ENCODE peak calls at places on chromosomes 2 and 18, in six cellular contexts. One of them, this sample, is unnamed. For H3K4me1 and H3K36me3, the result is how much of the 10 kb centered on the place peaks cover.

GRCh38 chr18:77650799-77651385 is 401.2 kb downstream of the GALR1 start:
- DNase-seq in fibroblast of lung: peak
- DNase-seq in left lung: peak
- DNase-seq in astrocyte: no peak
- DNase-seq in hepatocyte: peak
- DNase-seq in cardiac muscle cell: peak
- DNase-seq in this sample: peak

GRCh38 chr2:129884221-129884786 is 95.2 kb upstream of the RAB6C start:
- DNase-seq in fibroblast of lung: no peak
- DNase-seq in hepatocyte: no peak
- DNase-seq in left lung: no peak
- DNase-seq in cardiac muscle cell: no peak
- DNase-seq in astrocyte: no peak
- DNase-seq in this sample: no peak

GRCh38 chr18:37322497-37323035 is 243.0 kb downstream of the CELF4 start:
- DNase-seq in left lung: no peak
- DNase-seq in cardiac muscle cell: peak
- DNase-seq in hepatocyte: peak
- DNase-seq in fibroblast of lung: peak
- DNase-seq in astrocyte: peak
- DNase-seq in this sample: peak

GRCh38 chr2:26469092-26469710 is 8.7 kb downstream of the OTOF start:
- DNase-seq in fibroblast of lung: peak
- DNase-seq in left lung: peak
- DNase-seq in hepatocyte: peak
- DNase-seq in astrocyte: peak
- DNase-seq in cardiac muscle cell: peak
- DNase-seq in this sample: peak

GRCh38 chr2:173106959-173107628 is 31.4 kb downstream of the MAP3K20 start:
- DNase-seq in astrocyte: no peak
- DNase-seq in fibroblast of lung: no peak
- DNase-seq in cardiac muscle cell: no peak
- DNase-seq in hepatocyte: no peak
- DNase-seq in left lung: no peak
- DNase-seq in this sample: no peak

GRCh38 chr2:70793450-70793849 is 3.0 kb upstream of the FIGLA start:
- DNase-seq in left lung: no peak
- DNase-seq in astrocyte: no peak
- DNase-seq in fibroblast of lung: no peak
- DNase-seq in cardiac muscle cell: no peak
- DNase-seq in hepatocyte: no peak
- DNase-seq in this sample: no peak

GRCh38 chr2:220051716-220052115 is 424.3 kb downstream of the SLC4A3 start:
- DNase-seq in cardiac muscle cell: no peak
- DNase-seq in hepatocyte: no peak
- DNase-seq in astrocyte: no peak
- DNase-seq in fibroblast of lung: no peak
- DNase-seq in left lung: no peak
- DNase-seq in this sample: no peak

GRCh38 chr2:239878686-239879085 is 146.5 kb downstream of the NDUFA10 start:
- DNase-seq in astrocyte: no peak
- DNase-seq in fibroblast of lung: no peak
- DNase-seq in cardiac muscle cell: no peak
- DNase-seq in hepatocyte: no peak
- DNase-seq in left lung: no peak
- DNase-seq in this sample: no peak

GRCh38 chr18:40866013-40866644 is 1088.9 kb upstream of the PIK3C3 start:
- DNase-seq in left lung: no peak
- DNase-seq in astrocyte: peak
- DNase-seq in fibroblast of lung: peak
- DNase-seq in cardiac muscle cell: no peak
- DNase-seq in hepatocyte: peak
- DNase-seq in this sample: no peak

GRCh38 chr18:12011199-12011961 is 30.1 kb downstream of the IMPA2 start:
- DNase-seq in fibroblast of lung: no peak
- DNase-seq in cardiac muscle cell: no peak
- DNase-seq in hepatocyte: no peak
- DNase-seq in left lung: no peak
- DNase-seq in astrocyte: no peak
- DNase-seq in this sample: no peak

GRCh38 chr2:71843391-71843850 is 304.2 kb downstream of the CYP26B1 start:
- DNase-seq in cardiac muscle cell: peak
- DNase-seq in left lung: no peak
- DNase-seq in hepatocyte: peak
- DNase-seq in astrocyte: peak
- DNase-seq in fibroblast of lung: peak
- DNase-seq in this sample: no peak

GRCh38 chr2:240905176-240905781 is 857 bp upstream of the CROCC2 start:
- DNase-seq in astrocyte: no peak
- DNase-seq in cardiac muscle cell: no peak
- DNase-seq in hepatocyte: no peak
- DNase-seq in left lung: peak
- DNase-seq in fibroblast of lung: no peak
- DNase-seq in this sample: no peak

GRCh38 chr2:207790898-207791297 is 21.2 kb upstream of the FZD5 start:
- DNase-seq in fibroblast of lung: no peak
- DNase-seq in cardiac muscle cell: no peak
- DNase-seq in left lung: no peak
- DNase-seq in astrocyte: no peak
- DNase-seq in hepatocyte: no peak
- DNase-seq in this sample: no peak

GRCh38 chr2:224723606-224724217 is 7.5 kb upstream of the CCDC195 start:
- DNase-seq in left lung: no peak
- DNase-seq in cardiac muscle cell: no peak
- DNase-seq in fibroblast of lung: peak
- DNase-seq in hepatocyte: no peak
- DNase-seq in astrocyte: peak
- DNase-seq in this sample: no peak

GRCh38 chr18:24695168-24695567 is 234.7 kb downstream of the HRH4 start:
- DNase-seq in left lung: no peak
- DNase-seq in hepatocyte: peak
- DNase-seq in cardiac muscle cell: no peak
- DNase-seq in fibroblast of lung: no peak
- DNase-seq in astrocyte: no peak
- DNase-seq in this sample: no peak

GRCh38 chr18:27377251-27377650 is 192.1 kb upstream of the CHST9 start:
- DNase-seq in cardiac muscle cell: no peak
- DNase-seq in fibroblast of lung: peak
- DNase-seq in left lung: no peak
- DNase-seq in hepatocyte: no peak
- DNase-seq in astrocyte: peak
- DNase-seq in this sample: no peak

GRCh38 chr2:68653538-68653982 is 10.2 kb downstream of the PROKR1 start:
- DNase-seq in fibroblast of lung: peak
- DNase-seq in cardiac muscle cell: no peak
- DNase-seq in left lung: peak
- DNase-seq in hepatocyte: peak
- DNase-seq in astrocyte: peak
- DNase-seq in this sample: no peak

GRCh38 chr2:72115361-72116080 is 32.1 kb downstream of the CYP26B1 start:
- DNase-seq in fibroblast of lung: peak
- DNase-seq in astrocyte: peak
- DNase-seq in left lung: no peak
- DNase-seq in hepatocyte: peak
- DNase-seq in cardiac muscle cell: no peak
- DNase-seq in this sample: peak

GRCh38 chr2:11187083-11187619 is 31.9 kb downstream of the SLC66A3 start:
- DNase-seq in hepatocyte: no peak
- DNase-seq in fibroblast of lung: peak
- DNase-seq in astrocyte: peak
- DNase-seq in cardiac muscle cell: no peak
- DNase-seq in left lung: no peak
- DNase-seq in this sample: peak

GRCh38 chr18:58793361-58793760 is 71.3 kb upstream of the ZNF532 start:
- DNase-seq in hepatocyte: no peak
- DNase-seq in astrocyte: peak
- DNase-seq in fibroblast of lung: peak
- DNase-seq in left lung: no peak
- DNase-seq in cardiac muscle cell: peak
- DNase-seq in this sample: no peak

GRCh38 chr2:68319397-68320117 is at the start of gene CNRIP1:
- DNase-seq in fibroblast of lung: peak
- DNase-seq in astrocyte: peak
- DNase-seq in cardiac muscle cell: peak
- DNase-seq in left lung: peak
- DNase-seq in hepatocyte: peak
- DNase-seq in this sample: peak

GRCh38 chr18:31586616-31587015 is 5.1 kb upstream of the TTR start:
- DNase-seq in hepatocyte: no peak
- DNase-seq in cardiac muscle cell: peak
- DNase-seq in astrocyte: no peak
- DNase-seq in left lung: no peak
- DNase-seq in fibroblast of lung: no peak
- DNase-seq in this sample: no peak
- H3K4me3 ChIP-seq in hepatocyte: no peak
- H3K4me3 ChIP-seq in cardiac muscle cell: no peak
- H3K4me3 ChIP-seq in astrocyte: no peak
- H3K4me3 ChIP-seq in left lung: no peak
- H3K4me3 ChIP-seq in fibroblast of lung: no peak
- H3K4me3 ChIP-seq in this sample: no peak

GRCh38 chr2:127096718-127097470 is 10.1 kb downstream of the BIN1 start:
- DNase-seq in fibroblast of lung: no peak
- DNase-seq in cardiac muscle cell: no peak
- DNase-seq in hepatocyte: no peak
- DNase-seq in astrocyte: no peak
- DNase-seq in left lung: no peak
- DNase-seq in this sample: no peak

GRCh38 chr2:127096280-127096679 is 10.7 kb downstream of the BIN1 start:
- DNase-seq in astrocyte: no peak
- DNase-seq in hepatocyte: no peak
- DNase-seq in fibroblast of lung: no peak
- DNase-seq in cardiac muscle cell: no peak
- DNase-seq in left lung: no peak
- DNase-seq in this sample: no peak

GRCh38 chr2:127098711-127099110 is 8.2 kb downstream of the BIN1 start:
- DNase-seq in astrocyte: no peak
- DNase-seq in hepatocyte: no peak
- DNase-seq in fibroblast of lung: no peak
- DNase-seq in left lung: no peak
- DNase-seq in cardiac muscle cell: no peak
- DNase-seq in this sample: no peak

GRCh38 chr2:127097841-127098651 is 8.9 kb downstream of the BIN1 start:
- DNase-seq in hepatocyte: no peak
- DNase-seq in astrocyte: no peak
- DNase-seq in cardiac muscle cell: no peak
- DNase-seq in left lung: no peak
- DNase-seq in fibroblast of lung: peak
- DNase-seq in this sample: peak

GRCh38 chr2:127097471-127097765 is 9.5 kb downstream of the BIN1 start:
- DNase-seq in left lung: no peak
- DNase-seq in hepatocyte: no peak
- DNase-seq in fibroblast of lung: no peak
- DNase-seq in cardiac muscle cell: no peak
- DNase-seq in astrocyte: no peak
- DNase-seq in this sample: no peak
- H3K4me1 ChIP-seq in left lung: under half
- H3K4me1 ChIP-seq in hepatocyte: half or more
- H3K4me1 ChIP-seq in fibroblast of lung: under half
- H3K4me1 ChIP-seq in cardiac muscle cell: under half
- H3K4me1 ChIP-seq in astrocyte: under half
- H3K4me1 ChIP-seq in this sample: under half

GRCh38 chr2:171709011-171709685 is 21.9 kb downstream of the DYNC1I2 start:
- DNase-seq in left lung: no peak
- DNase-seq in hepatocyte: no peak
- DNase-seq in astrocyte: no peak
- DNase-seq in cardiac muscle cell: no peak
- DNase-seq in fibroblast of lung: no peak
- DNase-seq in this sample: no peak

GRCh38 chr2:171703574-171704347 is 16.5 kb downstream of the DYNC1I2 start:
- DNase-seq in astrocyte: peak
- DNase-seq in left lung: no peak
- DNase-seq in cardiac muscle cell: peak
- DNase-seq in hepatocyte: peak
- DNase-seq in fibroblast of lung: peak
- DNase-seq in this sample: no peak

GRCh38 chr2:171707752-171708151 is 20.5 kb downstream of the DYNC1I2 start:
- DNase-seq in left lung: no peak
- DNase-seq in fibroblast of lung: no peak
- DNase-seq in hepatocyte: no peak
- DNase-seq in cardiac muscle cell: no peak
- DNase-seq in astrocyte: no peak
- DNase-seq in this sample: no peak

GRCh38 chr2:171702781-171703556 is 15.7 kb downstream of the DYNC1I2 start:
- DNase-seq in astrocyte: peak
- DNase-seq in left lung: no peak
- DNase-seq in hepatocyte: no peak
- DNase-seq in cardiac muscle cell: no peak
- DNase-seq in fibroblast of lung: peak
- DNase-seq in this sample: no peak

DNA sequence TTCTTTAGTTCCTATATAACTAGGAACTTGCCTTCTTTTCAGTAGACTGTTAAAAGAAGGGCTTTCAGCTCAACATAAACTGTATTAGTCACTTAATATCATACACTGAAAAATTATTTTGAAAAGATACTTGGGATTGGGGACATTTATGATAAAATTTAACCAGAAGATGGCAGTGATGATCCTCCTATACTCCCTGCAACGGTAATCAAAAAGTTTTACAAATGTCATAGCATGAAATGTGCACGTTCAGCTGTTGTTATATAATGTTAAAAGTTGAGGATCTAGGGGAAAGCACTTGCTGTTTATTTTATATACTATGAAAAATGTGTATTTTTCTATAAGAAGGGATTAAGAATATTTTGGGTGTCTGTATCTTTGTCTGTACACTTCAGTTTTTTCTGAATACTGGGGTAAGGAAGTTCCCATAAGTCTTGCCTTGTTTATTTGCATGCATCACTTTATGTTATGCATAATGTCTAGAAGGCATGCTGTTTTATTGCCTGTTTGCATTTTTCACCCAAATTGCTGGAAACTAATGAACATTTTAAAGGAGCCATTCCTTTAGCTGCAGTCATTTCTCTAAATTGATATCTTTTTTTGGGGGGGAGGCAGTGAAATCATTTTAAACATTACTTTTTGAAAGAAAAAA is 19.0 kb downstream of the DYNC1I2 start:
- DNase-seq in left lung: no peak
- DNase-seq in astrocyte: no peak
- DNase-seq in fibroblast of lung: no peak
- DNase-seq in cardiac muscle cell: no peak
- DNase-seq in hepatocyte: peak
- DNase-seq in this sample: no peak
- H3K36me3 ChIP-seq in left lung: under half
- H3K36me3 ChIP-seq in astrocyte: under half
- H3K36me3 ChIP-seq in fibroblast of lung: under half
- H3K36me3 ChIP-seq in cardiac muscle cell: under half
- H3K36me3 ChIP-seq in hepatocyte: under half
- H3K36me3 ChIP-seq in this sample: under half

DNA sequence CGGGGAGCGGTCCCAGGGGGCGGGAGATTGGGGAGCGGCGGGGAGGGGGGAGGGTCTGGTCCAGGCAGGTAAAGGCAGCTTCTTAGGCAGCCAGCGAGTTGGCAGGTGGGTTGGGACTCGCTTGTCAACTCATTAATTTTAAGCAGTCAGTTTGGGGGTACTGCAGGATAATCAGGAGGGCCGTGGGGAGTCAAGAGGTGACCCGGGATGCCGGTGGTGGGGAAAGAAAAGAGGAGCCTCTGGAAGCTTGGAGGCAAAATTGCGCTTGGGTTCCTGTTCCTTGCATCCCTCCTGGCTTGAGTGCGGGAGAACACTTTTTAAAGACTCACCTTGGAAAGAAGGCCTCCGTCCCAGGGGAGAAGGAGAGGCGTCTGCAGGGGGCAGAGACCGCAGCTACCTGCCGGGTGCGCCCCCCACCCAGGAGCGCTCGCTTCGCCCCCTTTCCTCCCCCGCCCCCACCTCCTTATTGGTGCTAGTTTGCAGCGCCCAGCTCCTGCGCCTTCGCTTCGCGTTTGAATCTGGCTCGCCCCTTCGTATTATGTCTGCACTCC is at the start of gene KCNJ3:
- DNase-seq in hepatocyte: no peak
- DNase-seq in left lung: no peak
- DNase-seq in fibroblast of lung: no peak
- DNase-seq in cardiac muscle cell: peak
- DNase-seq in astrocyte: no peak
- DNase-seq in this sample: no peak
- H3K4me3 ChIP-seq in hepatocyte: peak
- H3K4me3 ChIP-seq in left lung: peak
- H3K4me3 ChIP-seq in fibroblast of lung: no peak
- H3K4me3 ChIP-seq in cardiac muscle cell: peak
- H3K4me3 ChIP-seq in astrocyte: peak
- H3K4me3 ChIP-seq in this sample: peak

This sample was measured in BE2C.